ENCODE peak calls at places on chromosomes 2 and 18, in seven cellular contexts. U is IMR-90, P is neuronal stem cell, N is H1, O is H9, E is mesendoderm, V is trophoblast cell. R is an unnamed sample.

GRCh38 chr2:225041871-225042799 is at the start of gene DOCK10:
- DNase-seq in U (peak; percentile 69), P (peak; percentile 24), N (no peak), O (peak; percentile 38), E (peak; percentile 23), V (no peak), R (peak; percentile 42)

GRCh38 chr2:2742745-2743144 is 411.7 kb upstream of the MYT1L start:
- DNase-seq in U (no peak), P (no peak), N (no peak), O (no peak), E (no peak), V (no peak), R (no peak)

GRCh38 chr2:22998368-22998767 is 386.6 kb upstream of the KLHL29 start:
- DNase-seq in U (no peak), P (no peak), N (no peak), O (no peak), E (no peak), V (peak; percentile 43), R (no peak)

GRCh38 chr2:101827246-101827645 is 129.7 kb downstream of the MAP4K4 start:
- DNase-seq in U (peak; percentile 96), P (no peak), N (no peak), O (no peak), E (peak; percentile 83), V (peak; percentile 43), R (peak; percentile 95)

GRCh38 chr18:79903071-79903635 is 48.3 kb downstream of the SLC66A2 start:
- DNase-seq in U (no peak), P (no peak), N (no peak), O (peak; percentile 21), E (no peak), V (no peak), R (no peak)

GRCh38 chr2:220127857-220128256 is 500.4 kb downstream of the SLC4A3 start:
- DNase-seq in U (no peak), P (no peak), N (no peak), O (no peak), E (no peak), V (no peak), R (no peak)

GRCh38 chr18:25561923-25562322 is 210.0 kb upstream of the ZNF521 start:
- DNase-seq in U (peak; percentile 33), P (peak; percentile 11), N (no peak), O (no peak), E (peak; percentile 44), V (peak; percentile 5), R (peak; percentile 28)

GRCh38 chr2:51263921-51264320 is 232.0 kb upstream of the NRXN1 start:
- DNase-seq in U (no peak), P (no peak), N (no peak), O (no peak), E (peak; percentile 41), V (no peak), R (no peak)

GRCh38 chr2:201883559-201883958 is 77.2 kb downstream of the CDK15 start:
- DNase-seq in U (no peak), P (no peak), N (no peak), O (no peak), E (no peak), V (no peak), R (no peak)

GRCh38 chr2:119231975-119232665 is 8.5 kb downstream of the STEAP3 start:
- DNase-seq in U (peak; percentile 74), P (no peak), N (no peak), O (no peak), E (no peak), V (no peak), R (peak; percentile 74)

GRCh38 chr2:1766851-1767771 is 22.8 kb upstream of the PXDN start:
- DNase-seq in U (no peak), P (no peak), N (no peak), O (peak; percentile 38), E (no peak), V (no peak), R (no peak)

GRCh38 chr2:118089015-118089800 is 937 bp downstream of the INSIG2 start:
- DNase-seq in U (peak; percentile 58), P (peak; percentile 14), N (no peak), O (no peak), E (peak; percentile 27), V (no peak), R (peak; percentile 70)

GRCh38 chr2:205811387-205811786 is 129.1 kb downstream of the NRP2 start:
- DNase-seq in U (peak; percentile 52), P (no peak), N (no peak), O (no peak), E (no peak), V (no peak), R (no peak)

GRCh38 chr2:195538937-195539336 is 118.1 kb upstream of the SLC39A10 start:
- DNase-seq in U (no peak), P (no peak), N (no peak), O (no peak), E (no peak), V (no peak), R (no peak)
- H3K4ac ChIP-seq in U (no peak overlapping the region), P (no peak overlapping the region), N (no peak overlapping the region), O (no peak overlapping the region), E (no peak overlapping the region), V (no peak overlapping the region), R (no peak overlapping the region)

GRCh38 chr2:134454931-134455330 is 201.1 kb downstream of the MGAT5 start:
- DNase-seq in U (no peak), P (no peak), N (no peak), O (no peak), E (no peak), V (no peak), R (no peak)
- H3K4ac ChIP-seq in U (no peak overlapping the region), P (no peak overlapping the region), N (no peak overlapping the region), O (no peak overlapping the region), E (no peak overlapping the region), V (no peak overlapping the region), R (no peak overlapping the region)

GRCh38 chr2:180871649-180872048 is 108.8 kb upstream of the UBE2E3 start:
- DNase-seq in U (no peak), P (no peak), N (no peak), O (no peak), E (no peak), V (no peak), R (no peak)

GRCh38 chr2:180872256-180872655 is 108.1 kb upstream of the UBE2E3 start:
- DNase-seq in U (peak; percentile 53), P (no peak), N (no peak), O (no peak), E (no peak), V (no peak), R (peak; percentile 70)

GRCh38 chr2:180873219-180873618 is 107.2 kb upstream of the UBE2E3 start:
- DNase-seq in U (no peak), P (no peak), N (no peak), O (no peak), E (no peak), V (peak; percentile 0), R (no peak)

GRCh38 chr2:180876506-180876905 is 103.9 kb upstream of the UBE2E3 start:
- DNase-seq in U (no peak), P (no peak), N (no peak), O (no peak), E (no peak), V (no peak), R (no peak)
- H3K4ac ChIP-seq in U (no peak overlapping the region), P (no peak overlapping the region), N (no peak overlapping the region), O (no peak overlapping the region), E (no peak overlapping the region), V (no peak overlapping the region), R (no peak overlapping the region)

GRCh38 chr18:68489018-68489792 is 225.7 kb downstream of the TMX3 start:
- DNase-seq in U (no peak), P (no peak), N (peak; percentile 13), O (peak; percentile 52), E (peak; percentile 67), V (no peak), R (no peak)
- H3K4ac ChIP-seq in U (peak overlapping the region; percentile 14), P (no peak overlapping the region), N (peak overlapping the region; percentile 66), O (no peak overlapping the region), E (no peak overlapping the region), V (no peak overlapping the region), R (no peak overlapping the region)

GRCh38 chr2:189659734-189660133 is 1.5 kb upstream of the ASNSD1 start:
- DNase-seq in U (peak; percentile 34), P (no peak), N (no peak), O (no peak), E (no peak), V (no peak), R (peak; percentile 47)
- H3K4ac ChIP-seq in U (no peak overlapping the region), P (no peak overlapping the region), N (no peak overlapping the region), O (no peak overlapping the region), E (no peak overlapping the region), V (no peak overlapping the region), R (no peak overlapping the region)

GRCh38 chr18:26618130-26618529 is 69.8 kb upstream of the KCTD1 start:
- DNase-seq in U (no peak), P (no peak), N (no peak), O (no peak), E (no peak), V (no peak), R (no peak)
- H3K4ac ChIP-seq in U (no peak overlapping the region), P (no peak overlapping the region), N (no peak overlapping the region), O (no peak overlapping the region), E (no peak overlapping the region), V (no peak overlapping the region), R (no peak overlapping the region)